ENCODE peak calls at places on chromosomes 1 and 21, in six cellular contexts. H, J, W, Z, R and V are unnamed samples.

GRCh38 chr21:17903929-17904639 is 84.9 kb upstream of the C21orf91 start:
- DNase-seq in Z (no peak), R (no peak), H (no peak), W (no peak), J (no peak), V (no peak)

GRCh38 chr1:30692948-30693301 is 30.5 kb downstream of the MATN1 start:
- DNase-seq in J (no peak), H (no peak), Z (peak), R (no peak), W (peak), V (no peak)

GRCh38 chr1:2543543-2544092 is 12.6 kb upstream of the TNFRSF14 start:
- DNase-seq in H (no peak), J (peak), R (no peak), W (no peak), Z (no peak), V (no peak)

GRCh38 chr1:202204065-202204464 is 10.5 kb downstream of the LGR6 start:
- DNase-seq in Z (no peak), J (no peak), H (no peak), W (no peak), R (no peak), V (no peak)

GRCh38 chr1:116489231-116489697 is 81.6 kb downstream of the CD58 start:
- DNase-seq in R (no peak), Z (no peak), H (no peak), J (no peak), W (no peak), V (no peak)

GRCh38 chr1:181172082-181172481 is 83.6 kb downstream of the IER5 start:
- DNase-seq in H (no peak), W (no peak), J (no peak), R (no peak), Z (no peak), V (no peak)

GRCh38 chr1:82586473-82586872 is 785.7 kb downstream of the ADGRL2 start:
- DNase-seq in Z (peak), H (no peak), W (no peak), R (no peak), J (no peak), V (no peak)

GRCh38 chr1:94705755-94706154 is 114.4 kb upstream of the SLC44A3 start:
- DNase-seq in J (no peak), W (no peak), R (no peak), H (no peak), Z (no peak), V (no peak)

GRCh38 chr1:26723013-26723991 is 27.5 kb downstream of the ARID1A start:
- DNase-seq in Z (peak), H (no peak), J (peak), W (peak), R (peak), V (peak)

DNA sequence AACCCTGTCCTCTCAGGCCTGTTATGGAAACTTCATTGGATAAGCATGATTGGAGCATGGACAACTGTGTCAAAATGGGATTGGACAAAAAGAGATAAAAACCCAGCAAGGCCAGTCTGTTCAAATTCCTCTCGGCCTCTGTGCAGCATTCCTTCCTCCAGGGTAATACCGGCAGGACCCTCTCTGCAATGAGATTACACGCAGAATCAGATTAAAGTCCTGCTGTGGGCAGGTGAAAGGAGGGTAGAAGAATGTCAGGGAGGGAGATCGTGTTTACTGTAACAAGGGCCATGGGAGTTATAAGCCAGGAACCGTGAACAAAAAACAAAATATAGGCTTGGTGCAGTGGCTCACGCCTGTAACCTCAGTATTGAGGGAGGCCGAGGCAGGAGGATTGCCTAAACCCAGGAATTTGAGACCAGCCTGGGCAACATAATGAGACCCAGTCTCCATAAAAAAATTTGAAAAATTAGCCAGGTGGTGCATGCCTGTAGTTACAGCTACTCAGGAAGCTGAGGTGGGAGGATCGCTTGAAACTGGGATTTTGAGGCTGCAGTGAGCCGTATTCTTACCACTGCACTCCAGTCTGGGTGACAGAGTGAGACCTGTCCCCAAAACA is 5.6 kb upstream of the EFHD2 start:
- DNase-seq in R (no peak), H (no peak), Z (no peak), J (no peak), W (no peak), V (no peak)
- TF ChIP-seq CTCF in R (no peak), H (no peak), Z (no peak), J (no peak), W (no peak), V (peak)

DNA sequence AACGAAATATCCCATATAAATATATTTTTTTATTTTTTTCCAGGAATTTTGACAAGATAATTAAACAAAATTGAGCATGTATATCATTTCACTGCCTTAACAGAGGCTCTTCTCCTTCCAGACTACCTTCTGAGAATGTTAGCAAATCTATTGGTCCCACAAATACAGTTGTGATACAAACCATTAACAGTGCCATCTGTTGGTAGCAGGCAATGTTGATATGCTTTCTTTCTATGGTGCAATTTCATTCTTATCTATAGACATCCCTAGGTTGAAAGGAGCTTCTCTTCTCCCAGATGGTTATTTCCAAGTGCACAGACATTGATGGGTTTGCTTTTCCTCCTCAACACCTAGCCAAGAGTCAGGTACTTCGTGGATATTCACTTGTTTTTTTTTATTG is 303.6 kb downstream of the USH2A start:
- DNase-seq in Z (no peak), W (no peak), H (no peak), R (no peak), J (no peak), V (no peak)
- TF ChIP-seq CTCF in Z (peak), W (no peak), H (peak), R (no peak), J (no peak), V (peak)

GRCh38 chr1:115478933-115479551 is 141.0 kb upstream of the NGF start:
- DNase-seq in H (no peak), R (no peak), W (no peak), Z (no peak), J (peak), V (no peak)

GRCh38 chr1:115477071-115477470 is 139.0 kb upstream of the NGF start:
- DNase-seq in R (no peak), J (no peak), H (no peak), Z (no peak), W (peak), V (peak)

GRCh38 chr1:115475252-115475651 is 137.2 kb upstream of the NGF start:
- DNase-seq in W (no peak), H (no peak), J (no peak), R (no peak), Z (no peak), V (no peak)

GRCh38 chr1:115475901-115476300 is 137.9 kb upstream of the NGF start:
- DNase-seq in R (no peak), Z (no peak), J (no peak), W (no peak), H (no peak), V (no peak)

GRCh38 chr1:115476616-115477015 is 138.6 kb upstream of the NGF start:
- DNase-seq in J (no peak), H (no peak), W (peak), Z (no peak), R (no peak), V (peak)
- TF ChIP-seq CTCF in J (no peak), H (no peak), W (no peak), Z (peak), R (no peak), V (no peak)

DNA sequence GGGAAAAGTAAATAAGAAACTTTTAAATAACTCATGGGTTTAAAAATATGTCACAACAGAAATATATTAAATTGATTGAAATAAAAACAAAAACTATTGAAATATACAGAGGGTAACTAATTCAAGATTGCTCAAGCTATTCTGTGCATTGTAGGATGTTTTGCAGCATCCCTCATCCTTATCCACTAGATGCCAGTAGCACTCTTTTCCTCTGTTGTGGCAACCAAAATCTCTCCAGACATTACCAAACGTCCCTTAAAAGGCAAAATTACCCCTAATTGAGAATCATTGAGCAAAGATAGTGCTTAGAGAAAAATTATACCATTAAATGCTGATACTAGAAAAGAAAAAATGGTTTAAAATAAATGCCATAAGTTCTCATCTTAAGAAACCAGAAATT is 682.6 kb downstream of the RWDD3 start:
- DNase-seq in R (no peak), Z (no peak), W (no peak), J (no peak), H (no peak), V (no peak)
- TF ChIP-seq CTCF in R (no peak), Z (no peak), W (no peak), J (no peak), H (peak), V (peak)

GRCh38 chr1:156752843-156753486 is 1.5 kb upstream of the HDGF start:
- DNase-seq in Z (no peak), R (no peak), H (no peak), W (peak), J (no peak), V (no peak)

GRCh38 chr1:156754219-156754618 is 2.7 kb upstream of the HDGF start:
- DNase-seq in R (no peak), Z (no peak), J (no peak), W (peak), H (no peak), V (no peak)

GRCh38 chr1:156750932-156751723 is at the start of gene HDGF:
- DNase-seq in H (peak), J (peak), W (peak), Z (peak), R (peak), V (no peak)

GRCh38 chr1:156750191-156750931 is 1.1 kb downstream of the HDGF start:
- DNase-seq in H (no peak), R (no peak), Z (no peak), W (no peak), J (peak), V (no peak)

DNA sequence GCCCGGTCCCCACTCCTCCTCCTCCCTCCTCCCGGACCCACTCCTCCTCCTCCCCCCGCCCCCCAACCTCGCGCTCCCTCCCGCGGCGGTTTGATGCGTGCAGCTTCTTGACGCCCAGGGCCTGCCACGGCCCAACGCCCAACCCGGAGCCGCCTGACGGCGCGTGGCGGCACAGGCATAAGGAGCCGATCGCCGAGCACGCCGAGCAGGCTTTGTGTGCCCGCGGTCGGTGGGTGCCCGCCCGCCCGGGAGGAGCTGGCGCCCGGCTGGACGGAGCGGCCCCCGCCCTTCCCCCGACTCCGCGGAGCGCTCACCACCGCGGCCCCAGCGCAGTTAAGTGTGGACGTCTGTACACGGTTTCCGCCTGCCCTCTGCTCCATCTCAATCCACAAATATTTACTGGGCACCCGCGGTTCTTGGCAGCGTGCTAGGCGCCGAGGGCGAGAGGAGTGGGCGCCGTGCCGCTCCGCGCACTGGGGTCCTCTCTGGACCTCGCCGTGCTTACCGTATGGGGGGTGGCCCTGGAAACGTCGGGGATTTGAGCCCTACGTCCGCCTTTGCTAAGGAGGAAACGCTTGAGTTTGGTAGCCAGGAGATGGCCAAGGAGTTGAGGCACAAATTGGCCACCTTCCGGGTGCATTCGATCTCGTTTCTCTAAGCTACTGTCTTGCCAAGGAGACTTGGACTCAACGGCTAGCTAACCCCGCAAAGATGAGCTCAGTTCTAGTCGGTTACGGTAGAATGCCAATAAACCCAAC is 428 bp upstream of the HDGF start:
- DNase-seq in Z (peak), J (peak), R (peak), W (peak), H (peak), V (peak)
- TF ChIP-seq CTCF in Z (no peak), J (no peak), R (no peak), W (no peak), H (no peak), V (no peak)

GRCh38 chr1:38817958-38818705 is 41.4 kb downstream of the RRAGC start:
- DNase-seq in J (peak), Z (peak), H (peak), R (peak), W (no peak), V (peak)

GRCh38 chr1:38814984-38815464 is 44.5 kb downstream of the RRAGC start:
- DNase-seq in Z (no peak), J (no peak), W (no peak), R (no peak), H (no peak), V (no peak)

GRCh38 chr1:38814444-38814983 is 45.1 kb downstream of the RRAGC start:
- DNase-seq in H (no peak), Z (no peak), R (no peak), W (no peak), J (no peak), V (no peak)

GRCh38 chr1:38817267-38817957 is 42.2 kb downstream of the RRAGC start:
- DNase-seq in R (no peak), W (no peak), J (no peak), H (no peak), Z (no peak), V (no peak)

GRCh38 chr1:38815903-38816627 is 43.5 kb downstream of the RRAGC start:
- DNase-seq in R (no peak), Z (no peak), H (no peak), W (no peak), J (no peak), V (no peak)
- TF ChIP-seq CTCF in R (no peak), Z (no peak), H (no peak), W (no peak), J (no peak), V (no peak)

GRCh38 chr1:233444484-233444883 is 117.0 kb downstream of the MAP3K21 start:
- DNase-seq in J (no peak), R (no peak), H (no peak), W (no peak), Z (no peak), V (no peak)

GRCh38 chr1:233443040-233443439 is 115.5 kb downstream of the MAP3K21 start:
- DNase-seq in R (no peak), H (no peak), Z (no peak), W (no peak), J (no peak), V (no peak)

GRCh38 chr1:233440952-233441401 is 113.5 kb downstream of the MAP3K21 start:
- DNase-seq in R (no peak), H (peak), J (no peak), W (no peak), Z (no peak), V (no peak)

GRCh38 chr1:233441981-233442380 is 114.5 kb downstream of the MAP3K21 start:
- DNase-seq in J (no peak), W (no peak), H (no peak), Z (no peak), R (no peak), V (no peak)

GRCh38 chr1:233442392-233442791 is 114.9 kb downstream of the MAP3K21 start:
- DNase-seq in J (no peak), R (no peak), H (no peak), Z (no peak), W (no peak), V (no peak)
- TF ChIP-seq CTCF in J (no peak), R (no peak), H (no peak), Z (no peak), W (no peak), V (no peak)